ENCODE peak calls at places on chromosome 1, in five cellular contexts. D, R, Z, G and O are unnamed samples.

GRCh38 chr1:192914696-192915095 is 105.9 kb downstream of the RGS2 start:
- DNase-seq in D (no peak), R (no peak), G (no peak), Z (no peak), O (no peak)

GRCh38 chr1:187038789-187039188 is 210.0 kb downstream of the PLA2G4A start:
- DNase-seq in Z (no peak), D (no peak), R (no peak), G (peak), O (peak)

GRCh38 chr1:52237430-52237829 is 95.5 kb downstream of the ZFYVE9 start:
- DNase-seq in Z (peak), D (no peak), R (peak), G (peak), O (no peak)

GRCh38 chr1:47752048-47752451 is 245.1 kb downstream of the TRABD2B start:
- DNase-seq in G (peak), R (no peak), D (no peak), Z (no peak), O (no peak)

GRCh38 chr1:95888877-95889799 is 655.1 kb downstream of the RWDD3 start:
- DNase-seq in G (peak), D (no peak), Z (no peak), R (no peak), O (no peak)

GRCh38 chr1:157878059-157878458 is 36.5 kb upstream of the CD5L start:
- DNase-seq in D (peak), G (peak), Z (peak), R (peak), O (no peak)

GRCh38 chr1:114511048-114511785 is at the start of gene TRIM33:
- DNase-seq in R (peak), G (peak), D (peak), Z (peak), O (peak)

GRCh38 chr1:204529371-204529895 is 13.2 kb downstream of the MDM4 start:
- DNase-seq in R (no peak), D (no peak), Z (no peak), G (no peak), O (no peak)

GRCh38 chr1:210407207-210407886 is 78.6 kb downstream of the HHAT start:
- DNase-seq in R (peak), G (peak), Z (no peak), D (peak), O (peak)